ENCODE peak calls at places on chromosome 21, in ten cellular contexts. One of them, this sample, is unnamed.

GRCh38 chr21:17576080-17576835 is 36.4 kb downstream of the BTG3 start:
- DNase-seq in AG04450: no peak
- DNase-seq in right cardiac atrium: no peak
- DNase-seq in ovary: no peak
- DNase-seq in body of pancreas: no peak
- DNase-seq in K562: no peak
- DNase-seq in heart right ventricle: no peak
- DNase-seq in left ventricle myocardium inferior: no peak
- DNase-seq in foreskin keratinocyte: no peak
- DNase-seq in endodermal cell: no peak
- DNase-seq in this sample: no peak

GRCh38 chr21:32717851-32718316 is 9.9 kb downstream of the SYNJ1 start:
- DNase-seq in AG04450: no peak
- DNase-seq in right cardiac atrium: no peak
- DNase-seq in ovary: no peak
- DNase-seq in body of pancreas: no peak
- DNase-seq in K562: no peak
- DNase-seq in heart right ventricle: no peak
- DNase-seq in left ventricle myocardium inferior: no peak
- DNase-seq in foreskin keratinocyte: peak
- DNase-seq in endodermal cell: no peak
- DNase-seq in this sample: no peak

GRCh38 chr21:25370311-25370744 is 237.0 kb downstream of the MRPL39 start:
- DNase-seq in AG04450: peak
- DNase-seq in right cardiac atrium: no peak
- DNase-seq in ovary: no peak
- DNase-seq in body of pancreas: peak
- DNase-seq in K562: no peak
- DNase-seq in heart right ventricle: no peak
- DNase-seq in left ventricle myocardium inferior: no peak
- DNase-seq in foreskin keratinocyte: peak
- DNase-seq in endodermal cell: peak
- DNase-seq in this sample: no peak

GRCh38 chr21:24897883-24898282 is 709.4 kb downstream of the MRPL39 start:
- DNase-seq in AG04450: no peak
- DNase-seq in right cardiac atrium: no peak
- DNase-seq in ovary: no peak
- DNase-seq in body of pancreas: no peak
- DNase-seq in K562: no peak
- DNase-seq in heart right ventricle: no peak
- DNase-seq in left ventricle myocardium inferior: no peak
- DNase-seq in foreskin keratinocyte: no peak
- DNase-seq in endodermal cell: no peak
- DNase-seq in this sample: no peak

GRCh38 chr21:33266784-33267135 is 593 bp downstream of the IL10RB start:
- DNase-seq in AG04450: no peak
- DNase-seq in right cardiac atrium: no peak
- DNase-seq in ovary: no peak
- DNase-seq in body of pancreas: no peak
- DNase-seq in K562: no peak
- DNase-seq in heart right ventricle: no peak
- DNase-seq in left ventricle myocardium inferior: peak
- DNase-seq in foreskin keratinocyte: no peak
- DNase-seq in endodermal cell: no peak
- DNase-seq in this sample: no peak

GRCh38 chr21:42561742-42562141 is 48.1 kb downstream of the SLC37A1 start:
- DNase-seq in AG04450: no peak
- DNase-seq in right cardiac atrium: no peak
- DNase-seq in ovary: peak
- DNase-seq in body of pancreas: peak
- DNase-seq in K562: peak
- DNase-seq in heart right ventricle: no peak
- DNase-seq in left ventricle myocardium inferior: no peak
- DNase-seq in foreskin keratinocyte: no peak
- DNase-seq in endodermal cell: peak
- DNase-seq in this sample: peak

GRCh38 chr21:36563301-36563926 is 83.5 kb upstream of the CLDN14 start:
- DNase-seq in AG04450: no peak
- DNase-seq in right cardiac atrium: no peak
- DNase-seq in ovary: no peak
- DNase-seq in body of pancreas: no peak
- DNase-seq in K562: no peak
- DNase-seq in heart right ventricle: no peak
- DNase-seq in left ventricle myocardium inferior: no peak
- DNase-seq in foreskin keratinocyte: no peak
- DNase-seq in endodermal cell: no peak
- DNase-seq in this sample: no peak

GRCh38 chr21:41894511-41894910 is 15.4 kb upstream of the PRDM15 start:
- DNase-seq in AG04450: no peak
- DNase-seq in right cardiac atrium: no peak
- DNase-seq in ovary: no peak
- DNase-seq in body of pancreas: no peak
- DNase-seq in K562: no peak
- DNase-seq in heart right ventricle: no peak
- DNase-seq in left ventricle myocardium inferior: no peak
- DNase-seq in foreskin keratinocyte: no peak
- DNase-seq in endodermal cell: no peak
- DNase-seq in this sample: peak

GRCh38 chr21:46377789-46378188 is 53.8 kb downstream of the PCNT start:
- DNase-seq in AG04450: no peak
- DNase-seq in right cardiac atrium: no peak
- DNase-seq in ovary: no peak
- DNase-seq in body of pancreas: no peak
- DNase-seq in K562: no peak
- DNase-seq in heart right ventricle: no peak
- DNase-seq in left ventricle myocardium inferior: no peak
- DNase-seq in foreskin keratinocyte: peak
- DNase-seq in endodermal cell: no peak
- DNase-seq in this sample: no peak

GRCh38 chr21:40863839-40864238 is 16.9 kb upstream of the DSCAM start:
- DNase-seq in AG04450: no peak
- DNase-seq in right cardiac atrium: no peak
- DNase-seq in ovary: no peak
- DNase-seq in body of pancreas: no peak
- DNase-seq in K562: no peak
- DNase-seq in heart right ventricle: no peak
- DNase-seq in left ventricle myocardium inferior: no peak
- DNase-seq in foreskin keratinocyte: no peak
- DNase-seq in endodermal cell: no peak
- DNase-seq in this sample: no peak

GRCh38 chr21:34890724-34891609 is 158.1 kb downstream of the RUNX1 start:
- DNase-seq in AG04450: no peak
- DNase-seq in right cardiac atrium: peak
- DNase-seq in ovary: peak
- DNase-seq in body of pancreas: peak
- DNase-seq in K562: no peak
- DNase-seq in heart right ventricle: no peak
- DNase-seq in left ventricle myocardium inferior: peak
- DNase-seq in foreskin keratinocyte: peak
- DNase-seq in endodermal cell: peak
- DNase-seq in this sample: peak
- H3K27ac ChIP-seq in AG04450: peak
- H3K27ac ChIP-seq in right cardiac atrium: no peak
- H3K27ac ChIP-seq in ovary: no peak
- H3K27ac ChIP-seq in body of pancreas: peak
- H3K27ac ChIP-seq in K562: peak
- H3K27ac ChIP-seq in heart right ventricle: no peak
- H3K27ac ChIP-seq in left ventricle myocardium inferior: peak
- H3K27ac ChIP-seq in foreskin keratinocyte: peak
- H3K27ac ChIP-seq in endodermal cell: no peak
- H3K27ac ChIP-seq in this sample: peak

GRCh38 chr21:26570203-26570602 is 2.9 kb downstream of the CYYR1 start:
- DNase-seq in AG04450: no peak
- DNase-seq in right cardiac atrium: peak
- DNase-seq in ovary: no peak
- DNase-seq in body of pancreas: no peak
- DNase-seq in K562: no peak
- DNase-seq in heart right ventricle: no peak
- DNase-seq in left ventricle myocardium inferior: no peak
- DNase-seq in foreskin keratinocyte: no peak
- DNase-seq in endodermal cell: no peak
- DNase-seq in this sample: no peak

GRCh38 chr21:26572668-26573381 is at the start of gene CYYR1:
- DNase-seq in AG04450: no peak
- DNase-seq in right cardiac atrium: peak
- DNase-seq in ovary: no peak
- DNase-seq in body of pancreas: peak
- DNase-seq in K562: no peak
- DNase-seq in heart right ventricle: peak
- DNase-seq in left ventricle myocardium inferior: peak
- DNase-seq in foreskin keratinocyte: peak
- DNase-seq in endodermal cell: peak
- DNase-seq in this sample: no peak

GRCh38 chr21:26572026-26572425 is 1.1 kb downstream of the CYYR1 start:
- DNase-seq in AG04450: no peak
- DNase-seq in right cardiac atrium: no peak
- DNase-seq in ovary: no peak
- DNase-seq in body of pancreas: no peak
- DNase-seq in K562: no peak
- DNase-seq in heart right ventricle: no peak
- DNase-seq in left ventricle myocardium inferior: no peak
- DNase-seq in foreskin keratinocyte: no peak
- DNase-seq in endodermal cell: no peak
- DNase-seq in this sample: no peak
- H3K27ac ChIP-seq in AG04450: no peak
- H3K27ac ChIP-seq in right cardiac atrium: no peak
- H3K27ac ChIP-seq in ovary: no peak
- H3K27ac ChIP-seq in body of pancreas: no peak
- H3K27ac ChIP-seq in K562: no peak
- H3K27ac ChIP-seq in heart right ventricle: peak
- H3K27ac ChIP-seq in left ventricle myocardium inferior: peak
- H3K27ac ChIP-seq in foreskin keratinocyte: peak
- H3K27ac ChIP-seq in endodermal cell: no peak
- H3K27ac ChIP-seq in this sample: no peak

DNA sequence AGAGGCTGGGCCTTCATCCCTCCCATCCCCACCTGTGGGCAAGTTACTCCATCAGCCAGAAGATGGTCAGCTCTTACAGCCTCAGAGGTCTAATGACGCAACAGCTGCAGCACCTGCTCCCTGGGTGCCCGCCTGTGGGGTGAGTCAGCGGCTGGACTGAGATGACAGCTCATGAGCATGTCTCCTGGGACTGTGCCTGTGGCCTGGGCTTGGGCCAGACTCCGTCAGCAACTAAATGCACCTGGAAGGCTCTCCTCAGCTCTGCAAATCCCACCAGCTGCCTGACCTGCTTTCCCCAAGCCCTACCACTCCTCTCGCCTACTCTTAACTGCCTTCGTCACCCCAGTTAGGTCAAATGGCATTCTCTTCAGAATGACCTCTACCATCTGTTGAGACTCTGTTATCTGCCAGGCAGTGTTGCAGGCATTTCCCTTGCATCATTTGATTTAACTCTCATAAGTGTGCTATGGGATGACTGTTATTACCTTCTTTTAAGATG is 47.7 kb downstream of the ETS2 start:
- DNase-seq in AG04450: peak
- DNase-seq in right cardiac atrium: no peak
- DNase-seq in ovary: no peak
- DNase-seq in body of pancreas: peak
- DNase-seq in K562: no peak
- DNase-seq in heart right ventricle: peak
- DNase-seq in left ventricle myocardium inferior: no peak
- DNase-seq in foreskin keratinocyte: peak
- DNase-seq in endodermal cell: no peak
- DNase-seq in this sample: no peak
- H3K27ac ChIP-seq in AG04450: peak
- H3K27ac ChIP-seq in right cardiac atrium: no peak
- H3K27ac ChIP-seq in ovary: no peak
- H3K27ac ChIP-seq in body of pancreas: no peak
- H3K27ac ChIP-seq in K562: no peak
- H3K27ac ChIP-seq in heart right ventricle: no peak
- H3K27ac ChIP-seq in left ventricle myocardium inferior: no peak
- H3K27ac ChIP-seq in foreskin keratinocyte: peak
- H3K27ac ChIP-seq in endodermal cell: no peak
- H3K27ac ChIP-seq in this sample: no peak

GRCh38 chr21:44971672-44971995 is 31.8 kb downstream of the SLX9 start:
- DNase-seq in AG04450: no peak
- DNase-seq in right cardiac atrium: no peak
- DNase-seq in ovary: no peak
- DNase-seq in body of pancreas: no peak
- DNase-seq in K562: no peak
- DNase-seq in heart right ventricle: no peak
- DNase-seq in left ventricle myocardium inferior: no peak
- DNase-seq in foreskin keratinocyte: no peak
- DNase-seq in endodermal cell: no peak
- DNase-seq in this sample: peak

GRCh38 chr21:44973598-44973997 is 33.8 kb downstream of the SLX9 start:
- DNase-seq in AG04450: no peak
- DNase-seq in right cardiac atrium: no peak
- DNase-seq in ovary: no peak
- DNase-seq in body of pancreas: no peak
- DNase-seq in K562: no peak
- DNase-seq in heart right ventricle: no peak
- DNase-seq in left ventricle myocardium inferior: no peak
- DNase-seq in foreskin keratinocyte: no peak
- DNase-seq in endodermal cell: no peak
- DNase-seq in this sample: peak

GRCh38 chr21:44970766-44971671 is 31.2 kb downstream of the SLX9 start:
- DNase-seq in AG04450: no peak
- DNase-seq in right cardiac atrium: no peak
- DNase-seq in ovary: no peak
- DNase-seq in body of pancreas: no peak
- DNase-seq in K562: no peak
- DNase-seq in heart right ventricle: no peak
- DNase-seq in left ventricle myocardium inferior: no peak
- DNase-seq in foreskin keratinocyte: no peak
- DNase-seq in endodermal cell: no peak
- DNase-seq in this sample: peak

GRCh38 chr21:44972301-44972814 is 32.5 kb downstream of the SLX9 start:
- DNase-seq in AG04450: no peak
- DNase-seq in right cardiac atrium: no peak
- DNase-seq in ovary: no peak
- DNase-seq in body of pancreas: no peak
- DNase-seq in K562: no peak
- DNase-seq in heart right ventricle: no peak
- DNase-seq in left ventricle myocardium inferior: no peak
- DNase-seq in foreskin keratinocyte: no peak
- DNase-seq in endodermal cell: peak
- DNase-seq in this sample: peak

DNA sequence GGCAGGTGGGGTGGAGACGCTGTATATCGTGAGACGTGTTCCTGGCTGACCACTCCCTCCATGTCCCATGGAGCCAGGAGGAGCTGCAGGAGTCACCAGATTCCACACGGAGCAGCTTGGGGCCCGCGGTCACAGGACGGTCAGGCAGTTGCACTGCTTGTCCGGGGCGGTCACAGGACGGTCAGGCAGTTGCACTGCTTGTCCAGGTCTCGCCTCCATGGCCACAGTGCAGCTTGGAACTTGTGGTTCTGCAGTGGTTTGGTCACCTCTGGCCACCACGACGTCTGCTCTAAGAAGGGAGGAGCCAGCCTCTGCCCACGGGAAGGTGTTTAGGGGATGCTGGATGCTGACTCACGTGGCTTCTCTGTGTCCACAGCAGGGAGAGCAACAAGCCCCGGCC is 33.0 kb downstream of the SLX9 start:
- DNase-seq in AG04450: no peak
- DNase-seq in right cardiac atrium: no peak
- DNase-seq in ovary: no peak
- DNase-seq in body of pancreas: no peak
- DNase-seq in K562: no peak
- DNase-seq in heart right ventricle: no peak
- DNase-seq in left ventricle myocardium inferior: no peak
- DNase-seq in foreskin keratinocyte: no peak
- DNase-seq in endodermal cell: no peak
- DNase-seq in this sample: peak
- H3K27ac ChIP-seq in AG04450: no peak
- H3K27ac ChIP-seq in right cardiac atrium: no peak
- H3K27ac ChIP-seq in ovary: no peak
- H3K27ac ChIP-seq in body of pancreas: no peak
- H3K27ac ChIP-seq in K562: no peak
- H3K27ac ChIP-seq in heart right ventricle: no peak
- H3K27ac ChIP-seq in left ventricle myocardium inferior: no peak
- H3K27ac ChIP-seq in foreskin keratinocyte: no peak
- H3K27ac ChIP-seq in endodermal cell: no peak
- H3K27ac ChIP-seq in this sample: no peak

This sample was measured in sigmoid colon.